ENCODE peak calls at places on chromosomes 16 and 17, in five cellular contexts. Y is lower leg skin, X is Caco-2, W is WTC11, L is upper lobe of right lung. B is an unnamed sample.
A peak's percentile ranks its signal among the peaks of the same experiment; 100 is the strongest.

GRCh38 chr17:16037636-16038035 is 38.0 kb downstream of the TTC19 start:
- DNase-seq in Y (no peak), W (no peak), X (no peak), L (no peak), B (no peak)

GRCh38 chr16:3127745-3128144 is 7.1 kb upstream of the ZNF213 start:
- DNase-seq in L (no peak), X (no peak), W (peak; percentile 52), Y (no peak), B (no peak)

GRCh38 chr17:15957608-15958307 is 12.8 kb downstream of the ADORA2B start:
- DNase-seq in L (no peak), W (no peak), X (no peak), Y (no peak), B (no peak)

GRCh38 chr17:57926723-57927047 is 28.5 kb downstream of the CUEDC1 start:
- DNase-seq in X (no peak), W (no peak), Y (no peak), L (no peak), B (no peak)

GRCh38 chr16:48409839-48410610 is 24.8 kb upstream of the SIAH1 start:
- DNase-seq in X (peak; percentile 87), L (no peak), Y (no peak), W (no peak), B (no peak)

GRCh38 chr17:79081571-79082276 is 7.1 kb downstream of the ENGASE start:
- DNase-seq in Y (no peak), L (no peak), W (no peak), X (no peak), B (no peak)

GRCh38 chr16:56334761-56335160 is 90.6 kb downstream of the AMFR start:
- DNase-seq in Y (no peak), L (no peak), X (no peak), W (no peak), B (no peak)

GRCh38 chr17:50519141-50519834 is 11.0 kb downstream of the MYCBPAP start:
- DNase-seq in Y (no peak), X (peak; percentile 44), W (no peak), L (no peak), B (no peak)

GRCh38 chr17:4420692-4421131 is 13.0 kb upstream of the SPNS3 start:
- DNase-seq in W (peak; percentile 61), L (no peak), Y (no peak), X (peak; percentile 48), B (peak; percentile 77)

GRCh38 chr17:358491-359133 is 6.0 kb upstream of the RPH3AL start:
- DNase-seq in W (no peak), L (peak; percentile 61), Y (peak; percentile 83), X (peak; percentile 27), B (peak; percentile 63)

GRCh38 chr17:56727876-56728617 is 105.7 kb downstream of the C17orf67 start:
- DNase-seq in W (peak; percentile 20), Y (no peak), L (no peak), X (no peak), B (no peak)
- TF ChIP-seq CTCF in W (no peak), Y (no peak), L (no peak), X (no peak), B (no peak)

GRCh38 chr16:27690604-27691003 is 140.7 kb downstream of the KATNIP start:
- DNase-seq in X (no peak), Y (peak; percentile 81), W (peak; percentile 71), L (peak; percentile 57), B (peak; percentile 42)
- TF ChIP-seq CTCF in X (no peak), Y (no peak), W (peak; percentile 75), L (peak; percentile 47), B (peak; percentile 30)

GRCh38 chr17:66200685-66201092 is 8.8 kb upstream of the CEP112 start:
- DNase-seq in W (peak; percentile 48), Y (no peak), X (peak; percentile 79), L (no peak), B (no peak)
- TF ChIP-seq CTCF in W (peak; percentile 41), Y (no peak), X (peak; percentile 83), L (peak; percentile 53), B (peak; percentile 16)

DNA sequence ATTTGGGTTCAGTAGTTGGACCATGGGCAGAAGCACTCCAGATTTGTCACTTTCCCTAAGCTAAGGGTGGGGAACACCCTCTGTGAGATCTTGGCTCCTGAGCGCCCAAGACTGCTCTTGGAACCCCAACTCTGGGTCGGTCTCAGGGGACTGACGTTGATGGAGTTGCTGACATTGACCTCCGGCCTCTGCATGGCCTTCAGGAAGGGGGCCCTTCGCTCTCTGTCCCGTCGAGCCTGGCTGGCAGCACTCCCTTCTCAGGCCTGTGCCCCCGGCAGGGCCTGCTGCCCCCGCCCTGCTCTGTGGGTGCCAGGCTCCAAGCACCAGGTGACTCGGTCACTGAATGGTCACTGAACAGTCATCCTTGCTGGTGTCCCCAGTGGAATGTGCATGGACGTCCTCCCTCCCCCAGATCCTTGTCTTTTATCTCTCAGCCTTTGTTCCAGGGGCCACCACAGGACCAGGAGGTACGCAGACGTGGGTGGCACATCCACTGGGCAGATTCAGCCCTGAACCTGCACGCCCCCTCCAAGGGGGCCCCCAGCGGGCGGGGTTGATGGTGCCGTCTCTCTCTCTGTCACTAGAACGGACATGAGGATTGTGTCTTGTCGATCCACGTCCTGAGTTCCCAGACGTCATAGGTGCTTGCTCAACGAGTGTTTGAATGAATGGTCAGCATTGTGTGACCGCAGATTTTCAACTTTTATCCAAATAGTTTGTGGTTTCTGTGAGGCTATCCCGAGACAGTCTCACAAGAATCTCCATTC is 314.5 kb downstream of the SEC14L1 start:
- DNase-seq in Y (no peak), X (no peak), W (no peak), L (no peak), B (no peak)
- TF ChIP-seq CTCF in Y (no peak), X (no peak), W (no peak), L (no peak), B (no peak)

GRCh38 chr17:36602030-36602737 is 801 bp downstream of the MRM1 start:
- DNase-seq in L (peak; percentile 65), X (peak; percentile 51), Y (peak; percentile 87), W (no peak), B (no peak)

GRCh38 chr17:36600477-36600876 is 906 bp upstream of the MRM1 start:
- DNase-seq in Y (peak; percentile 77), L (peak; percentile 54), W (no peak), X (no peak), B (no peak)

GRCh38 chr17:36602924-36603384 is 1.6 kb downstream of the MRM1 start:
- DNase-seq in Y (no peak), X (peak; percentile 77), W (peak; percentile 79), L (peak; percentile 66), B (no peak)

GRCh38 chr17:36600936-36601302 is 464 bp upstream of the MRM1 start:
- DNase-seq in L (no peak), W (no peak), Y (no peak), X (no peak), B (no peak)

DNA sequence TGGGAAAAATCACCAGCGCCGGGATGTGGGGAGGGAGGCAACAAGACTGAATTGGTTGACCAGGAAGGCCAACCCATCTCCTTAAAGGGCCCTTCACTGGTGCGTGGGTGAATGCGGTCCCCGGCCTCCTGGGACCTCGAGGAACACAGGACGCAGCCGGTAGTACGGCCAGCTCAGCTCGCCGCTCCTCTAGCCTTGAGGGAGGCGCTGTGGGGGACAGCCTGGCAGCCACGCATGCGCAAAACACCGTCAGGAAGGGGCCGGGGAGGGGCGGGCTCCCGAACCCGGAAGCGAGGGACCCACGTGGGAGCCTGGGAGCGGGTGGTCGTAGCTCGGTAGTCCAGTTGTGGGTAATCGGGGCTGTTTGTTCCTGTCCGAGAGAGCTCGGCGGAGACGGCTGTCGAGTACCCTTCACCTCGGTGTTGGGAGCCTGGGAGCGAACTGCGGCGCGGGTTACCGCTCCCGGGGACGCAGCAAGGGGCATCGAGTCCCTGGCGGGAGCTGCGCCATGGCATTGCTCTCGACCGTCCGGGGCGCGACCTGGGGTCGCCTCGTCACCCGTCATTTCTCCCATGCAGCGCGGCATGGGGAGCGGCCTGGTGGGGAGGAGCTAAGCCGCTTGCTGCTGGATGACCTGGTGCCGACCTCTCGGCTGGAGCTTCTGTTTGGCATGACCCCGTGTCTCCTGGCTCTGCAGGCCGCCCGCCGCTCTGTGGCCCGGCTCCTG is at the start of gene MRM1:
- DNase-seq in Y (peak; percentile 98), X (peak; percentile 97), L (peak; percentile 97), W (peak; percentile 93), B (peak; percentile 96)
- TF ChIP-seq CTCF in Y (no peak), X (no peak), L (no peak), W (no peak), B (peak; percentile 2)

GRCh38 chr17:44628234-44629188 is 27.8 kb upstream of the MEIOC start:
- DNase-seq in L (no peak), Y (no peak), X (no peak), W (peak; percentile 80), B (no peak)

GRCh38 chr17:44627513-44627912 is 28.8 kb upstream of the MEIOC start:
- DNase-seq in L (no peak), X (no peak), Y (no peak), W (no peak), B (no peak)

DNA sequence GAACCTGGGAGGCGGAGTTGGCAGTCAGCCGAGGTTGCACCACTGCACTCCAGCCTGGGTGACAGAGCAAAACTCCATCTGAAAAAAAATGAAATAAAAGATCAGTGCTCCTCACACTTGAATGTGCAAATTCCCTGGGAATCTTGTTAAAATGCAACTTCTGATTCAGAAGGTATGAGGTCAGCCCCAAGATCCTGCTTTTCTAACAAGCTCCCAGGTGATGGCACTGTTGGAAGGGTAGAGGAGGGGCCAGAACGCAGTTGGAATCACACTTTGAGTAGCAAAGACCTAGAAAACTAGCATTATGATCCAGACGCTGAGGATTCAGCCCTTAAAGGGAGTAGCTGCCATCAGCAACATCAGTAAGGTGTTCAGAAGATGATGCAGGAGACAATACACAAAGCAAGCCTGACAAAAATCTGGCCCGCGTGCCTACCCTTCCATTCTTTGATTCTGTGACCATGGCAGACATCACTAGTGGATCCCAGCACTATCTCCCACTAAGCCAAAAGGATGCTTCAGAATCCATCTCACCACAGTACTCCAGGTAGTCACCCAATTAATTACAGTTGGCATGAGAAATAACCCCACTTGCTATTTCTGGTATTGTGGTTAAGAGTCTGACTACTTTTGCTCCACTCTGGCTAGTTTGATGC is 33.1 kb upstream of the MEIOC start:
- DNase-seq in L (no peak), Y (no peak), W (no peak), X (no peak), B (no peak)
- TF ChIP-seq CTCF in L (no peak), Y (no peak), W (no peak), X (no peak), B (no peak)

DNA sequence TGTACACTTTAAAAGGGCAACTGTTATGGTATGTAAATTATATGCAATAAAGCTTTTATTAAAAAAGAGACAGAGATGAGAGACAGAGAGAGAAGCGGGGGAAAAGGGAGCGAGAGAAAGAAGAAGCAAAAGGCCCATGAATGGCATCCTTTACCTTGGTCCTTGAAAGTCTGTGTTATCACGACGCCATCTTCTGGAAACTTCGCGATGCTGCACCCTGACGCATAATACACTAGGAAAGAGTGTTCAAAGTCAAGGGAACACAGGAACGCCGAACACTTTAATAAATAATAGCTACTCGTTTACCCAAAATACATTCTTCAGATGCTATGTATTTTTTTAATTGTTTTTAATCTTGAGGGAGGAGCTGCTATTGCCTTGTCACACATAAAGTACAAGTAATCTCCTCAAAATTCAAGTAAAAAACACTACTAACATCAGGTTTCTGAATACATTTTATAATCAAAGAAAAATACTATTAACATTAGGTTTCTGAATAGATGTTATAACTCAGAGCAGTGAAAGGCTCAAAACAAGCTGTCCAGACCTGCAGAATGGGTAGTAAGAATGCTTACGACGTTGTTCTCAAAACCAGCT is 23.0 kb upstream of the SLC38A8 start:
- DNase-seq in X (peak; percentile 62), Y (peak; percentile 85), W (peak; percentile 68), L (peak; percentile 40), B (no peak)
- TF ChIP-seq CTCF in X (peak; percentile 86), Y (no peak), W (peak; percentile 42), L (peak; percentile 60), B (peak; percentile 42)

B was measured in ascending aorta.